ENCODE peak calls at places on chromosomes 11 and 22, in four cellular contexts. P is neuronal stem cell; J is CD8-positive, alpha-beta T cell; A is hepatocyte. Z is an unnamed sample. For H3K9me3, the result is how much of the 10 kb centered on the place peaks cover.

GRCh38 chr22:30038219-30038618 is 42.0 kb upstream of the HORMAD2 start:
- DNase-seq in A (peak), P (no peak), J (no peak), Z (no peak)

GRCh38 chr11:70411713-70412452 is 13.6 kb downstream of the CTTN start:
- DNase-seq in P (no peak), A (no peak), J (no peak), Z (no peak)

GRCh38 chr11:57294225-57295131 is 30.3 kb downstream of the TNKS1BP1 start:
- DNase-seq in P (no peak), J (no peak), A (no peak), Z (no peak)

GRCh38 chr11:1449516-1450270 is 36.9 kb downstream of the MOB2 start:
- DNase-seq in P (no peak), A (no peak), J (no peak), Z (no peak)

GRCh38 chr11:112734207-112734606 is 227.0 kb upstream of the NCAM1 start:
- DNase-seq in A (peak), J (no peak), P (peak), Z (no peak)

GRCh38 chr11:93936416-93936815 is 84.7 kb upstream of the HEPHL1 start:
- DNase-seq in J (no peak), A (no peak), P (no peak), Z (no peak)

GRCh38 chr11:76648061-76648460 is 22.5 kb downstream of the LRRC32 start:
- DNase-seq in A (no peak), J (no peak), P (no peak), Z (no peak)

GRCh38 chr22:23404689-23405365 is 175.3 kb downstream of the IGLL1 start:
- DNase-seq in A (no peak), J (no peak), P (peak), Z (no peak)

GRCh38 chr11:47523491-47524199 is 29.3 kb downstream of the CELF1 start:
- DNase-seq in P (no peak), J (peak), A (peak), Z (peak)

GRCh38 chr22:17746916-17747315 is 27.4 kb downstream of the BID start:
- DNase-seq in J (no peak), P (no peak), A (no peak), Z (no peak)

GRCh38 chr22:35349704-35350538 is 31.0 kb upstream of the HMOX1 start:
- DNase-seq in P (no peak), A (peak), J (no peak), Z (no peak)

GRCh38 chr22:36431977-36432376 is 44.2 kb upstream of the MYH9 start:
- DNase-seq in A (no peak), P (no peak), J (no peak), Z (no peak)
- H3K27ac ChIP-seq in A (no peak), P (no peak), J (no peak), Z (no peak)

GRCh38 chr11:12800032-12800671 is 125.9 kb downstream of the TEAD1 start:
- DNase-seq in A (peak), J (no peak), P (no peak), Z (no peak)
- H3K4me3 ChIP-seq in A (no peak), J (no peak), P (no peak), Z (peak)

GRCh38 chr11:120024586-120024985 is 113.3 kb downstream of the TRIM29 start:
- DNase-seq in P (no peak), A (no peak), J (no peak), Z (no peak)
- H3K9me3 ChIP-seq in P (under half), A (under half), J (under half), Z (under half)

DNA sequence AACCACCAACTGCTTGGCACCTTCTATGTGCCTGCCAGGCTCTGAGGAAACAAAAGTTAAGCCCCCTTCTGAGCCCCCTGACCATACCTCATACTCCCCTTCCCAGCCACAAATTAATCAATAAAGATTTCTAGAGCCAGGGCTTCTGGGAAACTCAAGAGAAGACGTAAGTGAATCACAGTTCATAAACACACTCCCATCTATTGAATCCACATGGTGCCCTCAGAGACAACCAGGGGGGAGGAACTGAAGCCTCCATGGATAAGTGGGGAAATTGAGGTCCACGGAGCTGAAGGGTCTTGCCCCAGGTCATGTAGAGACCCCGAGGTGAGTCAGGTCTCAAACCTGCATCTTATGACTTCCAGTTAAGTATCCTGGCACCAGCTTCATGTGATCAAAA is 150.6 kb downstream of the MN1 start:
- DNase-seq in J (no peak), A (no peak), P (no peak), Z (no peak)
- H3K27ac ChIP-seq in J (no peak), A (no peak), P (no peak), Z (no peak)

DNA sequence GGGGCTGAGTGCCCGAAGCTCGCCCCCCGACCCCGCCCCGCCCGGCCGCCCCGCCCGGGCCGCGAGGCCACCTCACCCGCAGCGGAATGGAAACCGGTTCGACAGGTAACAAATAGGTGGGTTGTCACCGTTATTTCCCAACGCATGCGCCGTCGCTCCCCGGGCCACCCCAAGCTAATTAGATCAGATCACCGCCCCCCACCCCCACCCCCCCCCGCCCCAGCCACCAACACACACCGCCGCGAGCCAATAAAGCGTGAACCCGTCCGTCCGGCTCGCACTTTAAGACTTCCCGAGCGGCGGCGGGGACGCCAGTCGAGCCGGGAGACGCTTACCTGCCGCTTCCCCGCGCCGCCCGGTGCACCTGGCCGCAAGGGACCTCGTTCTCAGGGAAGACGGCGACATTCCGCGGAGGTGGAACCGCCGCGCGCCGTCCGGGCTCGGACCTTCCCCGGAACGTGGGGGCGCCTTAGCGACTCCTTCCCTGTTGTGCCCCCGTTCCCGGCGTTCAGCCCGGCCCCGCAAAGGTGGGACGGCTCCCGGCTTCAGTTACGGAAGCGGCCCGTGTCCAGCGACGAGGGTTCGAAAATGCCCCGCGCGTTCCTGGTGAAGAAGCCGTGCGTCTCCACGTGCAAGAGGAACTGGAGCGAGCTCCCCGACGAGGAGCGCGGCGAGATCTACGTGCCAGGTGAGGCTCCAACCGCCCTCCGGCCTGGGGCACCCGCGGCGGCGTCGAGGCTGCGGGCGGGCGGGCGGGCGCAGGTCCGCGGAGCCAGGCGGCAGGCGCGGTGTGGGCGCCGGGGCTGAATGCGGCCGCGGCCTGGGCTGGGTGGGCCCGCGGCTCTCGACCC is at the start of gene OVOL1:
- DNase-seq in P (no peak), A (peak), J (peak), Z (no peak)
- H3K4me3 ChIP-seq in P (no peak), A (peak), J (peak), Z (peak)

GRCh38 chr22:11360632-11361031 is 4167.4 kb upstream of the OR11H1 start:
- DNase-seq in P (no peak), A (no peak), J (no peak), Z (no peak)
- H3K9me3 ChIP-seq in P (under half), A (under half), J (under half), Z (under half)

GRCh38 chr11:8772571-8772970 is 90.0 kb downstream of the RPL27A start:
- DNase-seq in P (no peak), J (no peak), A (no peak), Z (no peak)
- H3K27ac ChIP-seq in P (no peak), J (no peak), A (no peak), Z (no peak)